ENCODE peak calls at places on chromosomes 3 and 15, in four cellular contexts. One of them, this sample, is unnamed.

GRCh38 chr3:48885753-48886152 is 12.9 kb downstream of the SLC25A20 start:
- DNase-seq in colonic mucosa: no peak
- DNase-seq in HEK293T: no peak
- DNase-seq in stomach: no peak
- DNase-seq in this sample: no peak

GRCh38 chr3:5275529-5275928 is 88.0 kb downstream of the EDEM1 start:
- DNase-seq in colonic mucosa: no peak
- DNase-seq in HEK293T: no peak
- DNase-seq in stomach: no peak
- DNase-seq in this sample: no peak

GRCh38 chr15:79310612-79310984 is 314 bp upstream of the TMED3 start:
- DNase-seq in colonic mucosa: no peak
- DNase-seq in HEK293T: no peak
- DNase-seq in stomach: no peak
- DNase-seq in this sample: no peak

GRCh38 chr15:25712961-25713355 is 150.2 kb downstream of the ATP10A start:
- DNase-seq in colonic mucosa: no peak
- DNase-seq in HEK293T: no peak
- DNase-seq in stomach: no peak
- DNase-seq in this sample: no peak

GRCh38 chr3:40043444-40043755 is 234.0 kb downstream of the MYRIP start:
- DNase-seq in colonic mucosa: no peak
- DNase-seq in HEK293T: no peak
- DNase-seq in stomach: no peak
- DNase-seq in this sample: no peak

GRCh38 chr3:115280531-115280930 is 133.4 kb upstream of the ZBTB20 start:
- DNase-seq in colonic mucosa: no peak
- DNase-seq in HEK293T: no peak
- DNase-seq in stomach: no peak
- DNase-seq in this sample: no peak

GRCh38 chr3:112303811-112304325 is 9.9 kb upstream of the SLC9C1 start:
- DNase-seq in colonic mucosa: no peak
- DNase-seq in HEK293T: no peak
- DNase-seq in stomach: no peak
- DNase-seq in this sample: no peak

GRCh38 chr3:14590594-14590993 is 50.5 kb upstream of the GRIP2 start:
- DNase-seq in colonic mucosa: no peak
- DNase-seq in HEK293T: no peak
- DNase-seq in stomach: no peak
- DNase-seq in this sample: no peak